ENCODE peak calls at places on chromosomes 12 and 14, in ten cellular contexts. D, H, M, J, K, U, R, Q, N and C are unnamed samples. For H3K4me1, the result is how much of the 10 kb centered on the place peaks cover.

GRCh38 chr14:77158175-77158908 is 16.8 kb upstream of the ZDHHC22 start:
- DNase-seq in J (no peak), K (peak), Q (peak), R (peak), M (no peak), D (peak), U (no peak), H (no peak), N (peak), C (peak)

GRCh38 chr12:10385181-10385613 is 4.6 kb downstream of the KLRK1 start:
- DNase-seq in N (no peak), Q (no peak), M (no peak), U (no peak), R (no peak), D (no peak), K (no peak), H (peak), J (no peak), C (no peak)

GRCh38 chr14:98229676-98230366 is 1042.2 kb downstream of the BCL11B start:
- DNase-seq in H (no peak), K (no peak), J (no peak), M (no peak), D (no peak), Q (no peak), N (no peak), R (no peak), U (no peak), C (no peak)

GRCh38 chr14:20413785-20414117 is 450 bp upstream of the TEP1 start:
- DNase-seq in K (no peak), M (no peak), H (no peak), D (peak), R (peak), U (peak), N (no peak), J (no peak), Q (no peak), C (no peak)

GRCh38 chr12:66288121-66288520 is 14.2 kb upstream of the HELB start:
- DNase-seq in Q (no peak), J (no peak), M (no peak), R (no peak), D (no peak), N (no peak), H (no peak), U (no peak), K (no peak), C (no peak)

GRCh38 chr12:8482446-8483080 is 26.8 kb downstream of the CLEC6A start:
- DNase-seq in Q (peak), H (no peak), D (peak), J (no peak), R (no peak), M (no peak), K (no peak), U (no peak), N (no peak), C (no peak)

GRCh38 chr14:81453166-81453766 is 53.1 kb upstream of the STON2 start:
- DNase-seq in Q (no peak), R (peak), M (no peak), U (peak), H (peak), D (peak), J (peak), K (peak), N (peak), C (no peak)

GRCh38 chr14:34498684-34499412 is 36.8 kb upstream of the SPTSSA start:
- DNase-seq in R (peak), Q (no peak), N (no peak), U (no peak), J (no peak), M (no peak), D (peak), H (peak), K (no peak), C (no peak)

GRCh38 chr14:23728791-23729190 is 92.6 kb downstream of the DHRS2 start:
- DNase-seq in H (no peak), Q (no peak), N (no peak), J (no peak), D (no peak), M (no peak), U (no peak), R (no peak), K (no peak), C (no peak)

GRCh38 chr12:1590083-1590979 is 4.0 kb downstream of the FBXL14 start:
- DNase-seq in D (peak), H (no peak), K (peak), J (no peak), M (no peak), R (no peak), N (peak), Q (peak), U (no peak), C (no peak)

GRCh38 chr12:120180975-120181374 is 13.5 kb downstream of the GCN1 start:
- DNase-seq in K (no peak), H (no peak), Q (no peak), D (no peak), M (no peak), J (no peak), R (no peak), N (no peak), U (no peak), C (no peak)

GRCh38 chr12:31742891-31743290 is 14.1 kb upstream of the AMN1 start:
- DNase-seq in R (no peak), H (no peak), N (no peak), M (no peak), J (no peak), U (no peak), K (no peak), Q (no peak), D (no peak), C (no peak)

GRCh38 chr14:88352299-88353097 is 29.4 kb upstream of the KCNK10 start:
- DNase-seq in N (no peak), M (no peak), Q (no peak), R (no peak), U (no peak), K (peak), D (no peak), J (no peak), H (no peak), C (no peak)

GRCh38 chr14:51138353-51139103 is 43.6 kb upstream of the TRIM9 start:
- DNase-seq in M (no peak), N (no peak), H (no peak), Q (no peak), D (no peak), U (no peak), J (no peak), R (no peak), K (no peak), C (no peak)

GRCh38 chr12:109680521-109681030 is 33.0 kb upstream of the FAM222A start:
- DNase-seq in U (no peak), J (no peak), K (no peak), M (no peak), H (peak), R (no peak), Q (peak), D (no peak), N (no peak), C (no peak)

GRCh38 chr12:1796515-1797010 is 23.8 kb upstream of the LRTM2 start:
- DNase-seq in N (no peak), D (peak), M (no peak), R (peak), U (peak), J (peak), K (no peak), Q (peak), H (no peak), C (peak)

GRCh38 chr14:77912754-77913556 is 113.0 kb downstream of the ADCK1 start:
- DNase-seq in Q (no peak), H (no peak), M (no peak), K (no peak), U (no peak), J (no peak), D (no peak), N (no peak), R (no peak), C (no peak)

GRCh38 chr12:503111-503761 is 43.5 kb downstream of the B4GALNT3 start:
- DNase-seq in Q (no peak), M (no peak), H (no peak), N (no peak), K (peak), D (peak), U (peak), R (peak), J (no peak), C (no peak)

GRCh38 chr14:52266782-52267181 is 716 bp upstream of the PTGDR start:
- DNase-seq in U (no peak), K (no peak), Q (no peak), R (no peak), M (no peak), J (no peak), H (no peak), N (no peak), D (no peak), C (no peak)

GRCh38 chr14:89240414-89240813 is 176.6 kb downstream of the FOXN3 start:
- DNase-seq in K (peak), R (peak), J (no peak), N (no peak), H (no peak), M (no peak), U (no peak), Q (no peak), D (no peak), C (no peak)

GRCh38 chr14:72024043-72024407 is 91.8 kb downstream of the RGS6 start:
- DNase-seq in D (peak), J (no peak), Q (no peak), N (peak), K (peak), H (peak), U (peak), R (peak), M (peak), C (no peak)

GRCh38 chr12:19245656-19246055 is 116.1 kb downstream of the PLEKHA5 start:
- DNase-seq in R (no peak), D (no peak), M (no peak), U (no peak), J (no peak), K (no peak), N (no peak), H (no peak), Q (no peak), C (no peak)

GRCh38 chr14:55715889-55716288 is 135.9 kb downstream of the KTN1 start:
- DNase-seq in K (peak), N (no peak), J (no peak), H (no peak), M (no peak), U (no peak), R (no peak), D (peak), Q (no peak), C (no peak)

GRCh38 chr12:87141091-87141490 is 884.9 kb upstream of the MGAT4C start:
- DNase-seq in K (no peak), R (no peak), Q (no peak), U (no peak), M (no peak), D (no peak), J (no peak), H (no peak), N (no peak), C (no peak)

GRCh38 chr14:104161601-104162367 is 23.4 kb downstream of the KIF26A start:
- DNase-seq in N (no peak), U (no peak), J (no peak), M (no peak), H (no peak), D (no peak), R (no peak), Q (no peak), K (no peak), C (no peak)

GRCh38 chr12:124737040-124737419 is 126.6 kb downstream of the SCARB1 start:
- DNase-seq in R (no peak), H (no peak), N (no peak), K (peak), J (no peak), U (peak), Q (no peak), D (no peak), M (no peak), C (no peak)

GRCh38 chr14:49677643-49678042 is 10.4 kb downstream of the POLE2 start:
- DNase-seq in N (no peak), R (no peak), K (no peak), M (no peak), J (no peak), U (no peak), Q (no peak), H (no peak), D (peak), C (no peak)

GRCh38 chr14:105299654-105300541 is 903 bp downstream of the BRF1 start:
- DNase-seq in Q (peak), D (no peak), N (peak), M (no peak), K (no peak), U (peak), R (peak), H (no peak), J (peak), C (no peak)

GRCh38 chr14:33237102-33237501 is 298.4 kb downstream of the NPAS3 start:
- DNase-seq in M (no peak), D (peak), K (no peak), R (no peak), J (no peak), H (no peak), U (no peak), Q (no peak), N (no peak), C (no peak)

GRCh38 chr14:69715725-69716482 is 51.0 kb upstream of the SRSF5 start:
- DNase-seq in M (no peak), H (no peak), K (no peak), U (peak), Q (peak), D (no peak), R (peak), J (peak), N (no peak), C (no peak)

GRCh38 chr12:26701604-26702215 is 131.3 kb downstream of the ITPR2 start:
- DNase-seq in Q (no peak), M (no peak), H (peak), K (no peak), U (no peak), D (peak), N (peak), R (peak), J (no peak), C (no peak)

GRCh38 chr12:123398177-123398916 is 14.4 kb downstream of the KMT5A start:
- DNase-seq in Q (peak), K (no peak), H (no peak), M (no peak), N (no peak), R (peak), U (no peak), J (peak), D (no peak), C (no peak)

GRCh38 chr12:6272300-6273208 is 37.9 kb upstream of the PLEKHG6 start:
- DNase-seq in H (no peak), J (no peak), M (no peak), N (no peak), Q (peak), U (peak), D (peak), R (no peak), K (peak), C (peak)

GRCh38 chr14:24430143-24430681 is 458 bp downstream of the KHNYN start:
- DNase-seq in R (peak), U (peak), N (peak), M (no peak), K (no peak), H (peak), Q (peak), D (peak), J (peak), C (peak)

DNA sequence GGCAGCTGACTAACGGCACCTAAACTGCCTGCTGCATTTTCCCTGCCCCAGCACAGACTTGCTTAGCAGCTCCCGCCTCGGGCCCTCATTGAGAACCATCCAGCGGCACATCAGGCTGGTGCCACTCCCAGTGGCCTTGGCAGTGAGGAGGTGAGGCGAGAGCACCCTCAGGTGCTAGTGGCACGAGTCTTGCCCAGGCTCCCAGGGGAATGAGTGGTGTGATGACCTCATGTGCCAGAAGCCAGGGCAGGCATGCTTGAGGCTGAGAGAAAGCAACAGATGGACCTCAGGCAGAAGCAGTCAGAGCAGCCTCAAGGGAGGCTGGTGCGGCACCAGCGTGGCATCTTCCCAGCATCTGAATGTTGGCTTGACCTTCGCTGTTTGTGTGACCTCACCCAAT is 60.2 kb downstream of the PRKCH start:
- DNase-seq in H (no peak), N (no peak), R (no peak), Q (no peak), M (no peak), D (no peak), U (peak), J (no peak), K (peak), C (peak)
- H3K4me1 ChIP-seq in H (under half), N (under half), R (under half), Q (under half), M (under half), D (under half), U (under half), J (under half), K (under half), C (under half)

DNA sequence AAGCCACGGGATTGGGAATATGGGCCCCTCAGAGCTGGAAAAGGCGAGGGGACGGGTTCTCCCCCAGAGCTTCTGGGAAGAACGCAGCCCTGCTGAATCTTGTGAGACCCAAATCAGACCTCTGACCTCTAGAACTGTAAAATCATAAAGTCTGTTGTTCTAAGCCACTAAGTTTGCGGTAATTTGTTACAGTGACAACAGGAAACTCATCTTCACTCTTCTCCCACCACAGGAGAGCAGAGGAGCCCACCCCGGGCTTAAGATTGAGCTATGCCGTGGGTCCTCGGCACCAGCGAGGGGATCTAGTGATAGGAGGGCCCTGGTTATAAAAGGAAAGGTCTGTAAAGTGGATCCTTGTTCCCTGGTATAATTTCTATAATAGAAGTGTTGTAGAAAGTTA is 7.5 kb downstream of the MLXIP start:
- DNase-seq in D (no peak), Q (peak), K (no peak), H (no peak), M (no peak), N (no peak), R (no peak), U (no peak), J (no peak), C (no peak)
- H3K4me1 ChIP-seq in D (under half), Q (under half), K (under half), H (under half), M (under half), N (under half), R (under half), U (half or more), J (under half), C (half or more)

DNA sequence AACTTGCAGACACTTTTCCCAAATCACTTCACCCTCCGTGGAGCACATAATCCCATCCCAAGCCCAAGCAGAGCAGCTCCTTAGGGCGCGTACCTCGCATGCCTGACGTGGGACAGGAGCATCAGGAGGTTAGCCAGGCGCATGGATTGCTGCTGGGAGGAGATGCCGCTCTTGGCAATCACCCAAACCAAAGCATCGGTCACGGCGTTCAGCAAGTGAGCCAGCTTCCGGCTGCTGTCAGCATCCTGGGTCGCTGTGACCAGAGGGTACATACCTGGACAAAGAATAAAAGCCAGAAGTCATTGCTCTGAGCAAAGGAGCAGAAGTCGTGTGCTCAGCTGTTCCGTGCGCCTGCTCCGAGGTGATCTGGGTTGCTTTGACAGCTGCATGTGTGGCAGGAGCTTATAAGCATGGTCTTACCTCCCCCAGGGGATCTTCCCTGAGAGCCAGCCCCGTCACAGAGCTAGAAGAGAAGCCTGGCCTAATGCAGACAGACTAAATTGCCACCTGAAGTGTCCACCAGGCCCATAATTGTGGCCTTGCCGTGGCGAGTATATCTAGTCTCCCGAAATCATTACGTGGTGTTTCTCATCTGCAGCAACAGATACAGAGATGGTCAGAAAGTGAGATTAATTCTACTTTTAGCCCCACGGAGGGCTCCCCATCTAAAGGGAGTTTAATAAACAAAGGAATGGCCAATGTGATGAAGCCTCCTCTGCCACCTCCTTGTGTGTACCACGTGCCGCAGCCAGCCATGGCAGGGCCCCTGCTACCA is 59.1 kb downstream of the ESR2 start:
- DNase-seq in U (no peak), Q (no peak), N (no peak), J (peak), R (no peak), M (no peak), H (no peak), D (no peak), K (peak), C (no peak)
- H3K4me1 ChIP-seq in U (under half), Q (under half), N (under half), J (under half), R (under half), M (under half), H (under half), D (under half), K (under half), C (under half)

GRCh38 chr12:68631177-68631576 is 20.5 kb downstream of the RAP1B start:
- DNase-seq in D (no peak), U (no peak), J (no peak), H (no peak), R (no peak), K (no peak), Q (no peak), N (no peak), M (no peak), C (no peak)

GRCh38 chr12:68630598-68630997 is 19.9 kb downstream of the RAP1B start:
- DNase-seq in H (no peak), K (no peak), R (no peak), N (no peak), M (no peak), J (no peak), U (no peak), Q (no peak), D (no peak), C (no peak)

GRCh38 chr12:68630050-68630449 is 19.4 kb downstream of the RAP1B start:
- DNase-seq in R (no peak), U (no peak), Q (no peak), J (no peak), K (no peak), M (no peak), N (no peak), D (no peak), H (no peak), C (no peak)

GRCh38 chr12:68627673-68628319 is 17.1 kb downstream of the RAP1B start:
- DNase-seq in H (no peak), U (no peak), M (no peak), N (no peak), K (no peak), R (no peak), Q (no peak), J (no peak), D (no peak), C (no peak)

GRCh38 chr12:68628698-68629097 is 18.0 kb downstream of the RAP1B start:
- DNase-seq in R (no peak), H (no peak), M (no peak), J (no peak), Q (no peak), D (no peak), K (no peak), U (no peak), N (no peak), C (no peak)
- H3K4me1 ChIP-seq in R (under half), H (under half), M (under half), J (under half), Q (under half), D (under half), K (under half), U (under half), N (under half), C (under half)

GRCh38 chr14:102362545-102363181 is at the start of the genes CINP and TECPR2:
- DNase-seq in N (peak), Q (peak), H (peak), J (peak), D (peak), R (peak), M (peak), U (peak), K (peak), C (peak)
- H3K4me1 ChIP-seq in N (under half), Q (under half), H (under half), J (under half), D (under half), R (under half), M (under half), U (under half), K (under half), C (under half)